ENCODE peak calls at places on chromosomes 5 and 9, in five cellular contexts. I is GM03348, B is iris pigment epithelial cell, P is EH, J is HTR-8/SVneo. N is an unnamed sample.

GRCh38 chr9:85543196-85543595 is 198.6 kb downstream of the AGTPBP1 start:
- DNase-seq in B (no peak), I (no peak), J (no peak), P (no peak), N (no peak)

GRCh38 chr9:33241298-33241697 is 1.3 kb downstream of the SPINK4 start:
- DNase-seq in J (no peak), I (no peak), P (no peak), B (no peak), N (no peak)

GRCh38 chr5:67774153-67774552 is 441.4 kb upstream of the PIK3R1 start:
- DNase-seq in I (peak), B (no peak), J (no peak), P (no peak), N (no peak)

GRCh38 chr5:159444441-159445082 is 114.3 kb upstream of the IL12B start:
- DNase-seq in I (peak), P (peak), B (peak), J (peak), N (no peak)

GRCh38 chr5:124040799-124041198 is 528.8 kb downstream of the CSNK1G3 start:
- DNase-seq in P (no peak), B (peak), I (peak), J (no peak), N (no peak)

GRCh38 chr5:142317673-142318261 is 7.1 kb downstream of the SPRY4 start:
- DNase-seq in B (no peak), P (no peak), I (no peak), J (no peak), N (no peak)

GRCh38 chr5:43007911-43008368 is 32.2 kb downstream of the ANXA2R start:
- DNase-seq in I (peak), B (peak), P (peak), J (peak), N (peak)

GRCh38 chr5:17665836-17666235 is 31.6 kb downstream of the TAF11L14 start:
- DNase-seq in P (no peak), J (no peak), I (no peak), B (no peak), N (no peak)

GRCh38 chr5:123882305-123882704 is 370.3 kb downstream of the CSNK1G3 start:
- DNase-seq in I (no peak), B (no peak), J (no peak), P (no peak), N (peak)

GRCh38 chr5:151005975-151006576 is 14.3 kb upstream of the GPX3 start:
- DNase-seq in J (peak), I (peak), P (peak), B (no peak), N (no peak)

GRCh38 chr5:37436146-37436934 is 57.2 kb downstream of the WDR70 start:
- DNase-seq in J (no peak), I (no peak), P (no peak), B (no peak), N (no peak)

GRCh38 chr9:118967901-118968300 is 401.3 kb downstream of the BRINP1 start:
- DNase-seq in J (no peak), I (no peak), B (no peak), P (no peak), N (no peak)

GRCh38 chr5:120555345-120555744 is 91.2 kb downstream of the PRR16 start:
- DNase-seq in B (no peak), P (no peak), J (no peak), I (no peak), N (no peak)

GRCh38 chr9:35904966-35905781 is 828 bp upstream of the HRCT1 start:
- DNase-seq in J (no peak), I (peak), B (peak), P (peak), N (no peak)

GRCh38 chr9:36991516-36992134 is 42.4 kb downstream of the PAX5 start:
- DNase-seq in P (peak), J (peak), I (no peak), B (peak), N (no peak)

N was measured in NCI-H1105.